ENCODE peak calls at places on chromosomes 2 and 18, in five cellular contexts. R is neural crest cell, Y is uterus, P is astrocyte of the spinal cord, M is epithelial cell of esophagus. I is an unnamed sample.

GRCh38 chr18:62450546-62451395 is 72.1 kb upstream of the ZCCHC2 start:
- DNase-seq in R (no peak), Y (peak; percentile 35), P (peak; percentile 70), M (peak; percentile 85), I (peak; percentile 91)

GRCh38 chr2:73938761-73939352 is 12.2 kb downstream of the DGUOK start:
- DNase-seq in R (no peak), Y (no peak), P (peak; percentile 83), M (peak; percentile 69), I (no peak)

GRCh38 chr18:51651761-51652160 is 454.3 kb upstream of the MEX3C start:
- DNase-seq in R (no peak), Y (no peak), P (no peak), M (no peak), I (no peak)

GRCh38 chr18:58391113-58391892 is 237.6 kb downstream of the ALPK2 start:
- DNase-seq in R (no peak), Y (no peak), P (no peak), M (no peak), I (no peak)

GRCh38 chr2:120761911-120762310 is 26.2 kb downstream of the GLI2 start:
- DNase-seq in R (no peak), Y (peak; percentile 14), P (no peak), M (no peak), I (no peak)

GRCh38 chr2:72765997-72766609 is 59.7 kb downstream of the EXOC6B start:
- DNase-seq in R (no peak), Y (no peak), P (no peak), M (peak; percentile 83), I (no peak)

GRCh38 chr2:9191044-9191481 is 15.5 kb upstream of the ASAP2 start:
- DNase-seq in R (peak; percentile 30), Y (peak; percentile 80), P (peak; percentile 93), M (no peak), I (peak; percentile 54)

GRCh38 chr2:137706786-137707613 is 257.3 kb upstream of the HNMT start:
- DNase-seq in R (no peak), Y (no peak), P (no peak), M (peak; percentile 8), I (peak; percentile 51)

GRCh38 chr18:57951110-57951796 is 92.8 kb upstream of the NEDD4L start:
- DNase-seq in R (no peak), Y (no peak), P (no peak), M (peak; percentile 76), I (no peak)

GRCh38 chr2:55048514-55048924 is 1.7 kb downstream of the RTN4 start:
- DNase-seq in R (no peak), Y (no peak), P (no peak), M (peak; percentile 42), I (peak; percentile 64)

GRCh38 chr2:11589316-11589940 is 55.6 kb downstream of the GREB1 start:
- DNase-seq in R (no peak), Y (no peak), P (no peak), M (no peak), I (peak; percentile 11)

GRCh38 chr2:209208211-209208610 is 215.6 kb upstream of the MAP2 start:
- DNase-seq in R (peak; percentile 2), Y (no peak), P (no peak), M (peak; percentile 64), I (peak; percentile 54)

GRCh38 chr2:182852090-182852489 is 14.3 kb downstream of the FRZB start:
- DNase-seq in R (no peak), Y (peak; percentile 16), P (no peak), M (peak; percentile 16), I (peak; percentile 42)

GRCh38 chr18:56327171-56327885 is 311.1 kb downstream of the TXNL1 start:
- DNase-seq in R (no peak), Y (no peak), P (no peak), M (no peak), I (no peak)

GRCh38 chr2:232235206-232235605 is 143.3 kb upstream of the ALPP start:
- DNase-seq in R (no peak), Y (no peak), P (no peak), M (no peak), I (no peak)

GRCh38 chr2:217105733-217106649 is 246.1 kb upstream of the TNP1 start:
- DNase-seq in R (no peak), Y (no peak), P (peak; percentile 89), M (peak; percentile 94), I (peak; percentile 64)

GRCh38 chr2:120344214-120344990 is 1.5 kb upstream of the INHBB start:
- DNase-seq in R (peak; percentile 29), Y (no peak), P (no peak), M (no peak), I (no peak)

GRCh38 chr2:188678921-188679320 is 295.3 kb upstream of the COL3A1 start:
- DNase-seq in R (no peak), Y (no peak), P (peak; percentile 42), M (peak; percentile 73), I (peak; percentile 56)

GRCh38 chr2:211944572-211944971 is 594.0 kb downstream of the ERBB4 start:
- DNase-seq in R (no peak), Y (no peak), P (no peak), M (peak; percentile 38), I (no peak)

GRCh38 chr2:67237288-67237687 is 159.8 kb upstream of the ETAA1 start:
- DNase-seq in R (no peak), Y (no peak), P (no peak), M (no peak), I (peak; percentile 1)

GRCh38 chr2:169190197-169190775 is 120.9 kb downstream of the DHRS9 start:
- DNase-seq in R (no peak), Y (no peak), P (no peak), M (peak; percentile 27), I (no peak)

GRCh38 chr2:10482460-10482859 is 34.3 kb upstream of the ODC1 start:
- DNase-seq in R (no peak), Y (no peak), P (no peak), M (no peak), I (no peak)

GRCh38 chr2:70615222-70615621 is 61.6 kb upstream of the TGFA start:
- DNase-seq in R (no peak), Y (no peak), P (no peak), M (no peak), I (no peak)

GRCh38 chr18:79742076-79742475 is 55.7 kb upstream of the KCNG2 start:
- DNase-seq in R (no peak), Y (no peak), P (no peak), M (no peak), I (no peak)

GRCh38 chr2:10345813-10346212 is 43.1 kb downstream of the HPCAL1 start:
- DNase-seq in R (no peak), Y (no peak), P (no peak), M (peak; percentile 32), I (no peak)

GRCh38 chr18:6835345-6835744 is 105.8 kb downstream of the ARHGAP28 start:
- DNase-seq in R (no peak), Y (no peak), P (no peak), M (no peak), I (no peak)

GRCh38 chr2:171762879-171763573 is 75.8 kb downstream of the DYNC1I2 start:
- DNase-seq in R (no peak), Y (no peak), P (peak; percentile 57), M (peak; percentile 26), I (peak; percentile 42)

GRCh38 chr2:8281950-8282857 is 399.7 kb upstream of the ID2 start:
- DNase-seq in R (no peak), Y (no peak), P (no peak), M (no peak), I (no peak)

GRCh38 chr2:197306691-197307030 is 3.9 kb downstream of the ANKRD44 start:
- DNase-seq in R (no peak), Y (no peak), P (peak; percentile 9), M (peak; percentile 45), I (peak; percentile 78)

GRCh38 chr2:197306024-197306690 is 4.4 kb downstream of the ANKRD44 start:
- DNase-seq in R (no peak), Y (no peak), P (no peak), M (no peak), I (no peak)

GRCh38 chr2:197307933-197308521 is 2.6 kb downstream of the ANKRD44 start:
- DNase-seq in R (no peak), Y (no peak), P (no peak), M (no peak), I (no peak)

GRCh38 chr2:197308635-197309368 is 1.8 kb downstream of the ANKRD44 start:
- DNase-seq in R (no peak), Y (no peak), P (no peak), M (no peak), I (no peak)

GRCh38 chr2:197307236-197307932 is 3.2 kb downstream of the ANKRD44 start:
- DNase-seq in R (no peak), Y (no peak), P (no peak), M (no peak), I (no peak)
- TF ChIP-seq CTCF in R (no peak), Y (no peak), P (peak; percentile 6), M (no peak), I (no peak)

GRCh38 chr18:76169733-76170132 is 325.3 kb downstream of the ZNF516 start:
- DNase-seq in R (no peak), Y (no peak), P (no peak), M (no peak), I (peak; percentile 13)
- TF ChIP-seq CTCF in R (no peak), Y (no peak), P (no peak), M (no peak), I (peak; percentile 1)

GRCh38 chr2:128716371-128716770 is 397.7 kb upstream of the HS6ST1 start:
- DNase-seq in R (no peak), Y (no peak), P (no peak), M (no peak), I (no peak)

GRCh38 chr2:128714285-128714684 is 395.6 kb upstream of the HS6ST1 start:
- DNase-seq in R (no peak), Y (no peak), P (no peak), M (no peak), I (no peak)

GRCh38 chr2:128717758-128718710 is 399.4 kb upstream of the HS6ST1 start:
- DNase-seq in R (no peak), Y (no peak), P (no peak), M (no peak), I (no peak)

GRCh38 chr2:128715360-128715759 is 396.7 kb upstream of the HS6ST1 start:
- DNase-seq in R (no peak), Y (no peak), P (no peak), M (no peak), I (no peak)

GRCh38 chr2:128714861-128715312 is 396.2 kb upstream of the HS6ST1 start:
- DNase-seq in R (no peak), Y (no peak), P (no peak), M (no peak), I (no peak)
- TF ChIP-seq CTCF in R (no peak), Y (no peak), P (no peak), M (no peak), I (no peak)

GRCh38 chr2:99692785-99693184 is 203.0 kb upstream of the REV1 start:
- DNase-seq in R (no peak), Y (no peak), P (no peak), M (no peak), I (no peak)
- TF ChIP-seq CTCF in R (peak; percentile 25), Y (no peak), P (no peak), M (no peak), I (no peak)

GRCh38 chr18:64142904-64143303 is 6.0 kb downstream of the LINC00305 start:
- DNase-seq in R (no peak), Y (no peak), P (no peak), M (no peak), I (no peak)

GRCh38 chr18:64132871-64133270 is 16.0 kb downstream of the LINC00305 start:
- DNase-seq in R (no peak), Y (no peak), P (no peak), M (no peak), I (no peak)

GRCh38 chr18:64134044-64134757 is 14.7 kb downstream of the LINC00305 start:
- DNase-seq in R (no peak), Y (no peak), P (peak; percentile 69), M (peak; percentile 35), I (peak; percentile 54)

GRCh38 chr18:64137914-64138313 is 11.0 kb downstream of the LINC00305 start:
- DNase-seq in R (no peak), Y (no peak), P (no peak), M (no peak), I (no peak)
- TF ChIP-seq CTCF in R (no peak), Y (no peak), P (no peak), M (no peak), I (no peak)